ENCODE peak calls at places on chromosomes 4 and X, in five cellular contexts. One of them, this sample, is unnamed.

GRCh38 chr4:2526559-2526958 is 9.9 kb upstream of the FAM193A start:
- DNase-seq in A549: no peak
- DNase-seq in GM12864: no peak
- DNase-seq in ovary: no peak
- DNase-seq in activated B cell treated with CpG ODN at 0.5 μM for 24 hours: no peak
- DNase-seq in this sample: no peak

GRCh38 chr4:105208556-105208955 is 61.9 kb downstream of the TET2 start:
- DNase-seq in A549: no peak
- DNase-seq in GM12864: no peak
- DNase-seq in ovary: no peak
- DNase-seq in activated B cell treated with CpG ODN at 0.5 μM for 24 hours: no peak
- DNase-seq in this sample: no peak

GRCh38 chr4:142393127-142393526 is 453.0 kb downstream of the INPP4B start:
- DNase-seq in A549: no peak
- DNase-seq in GM12864: no peak
- DNase-seq in ovary: no peak
- DNase-seq in activated B cell treated with CpG ODN at 0.5 μM for 24 hours: no peak
- DNase-seq in this sample: no peak

GRCh38 chr4:82811838-82812672 is 13.5 kb upstream of the SCD5 start:
- DNase-seq in A549: no peak
- DNase-seq in GM12864: no peak
- DNase-seq in ovary: no peak
- DNase-seq in activated B cell treated with CpG ODN at 0.5 μM for 24 hours: no peak
- DNase-seq in this sample: no peak

GRCh38 chr4:95643627-95644026 is 94.9 kb upstream of the UNC5C start:
- DNase-seq in A549: no peak
- DNase-seq in GM12864: no peak
- DNase-seq in ovary: no peak
- DNase-seq in activated B cell treated with CpG ODN at 0.5 μM for 24 hours: no peak
- DNase-seq in this sample: no peak

GRCh38 chrX:84187501-84188319 is at the start of gene RPS6KA6:
- DNase-seq in A549: peak
- DNase-seq in GM12864: no peak
- DNase-seq in ovary: peak
- DNase-seq in activated B cell treated with CpG ODN at 0.5 μM for 24 hours: no peak
- DNase-seq in this sample: no peak

GRCh38 chr4:6396696-6397236 is 75.6 kb downstream of the PPP2R2C start:
- DNase-seq in A549: no peak
- DNase-seq in GM12864: no peak
- DNase-seq in ovary: no peak
- DNase-seq in activated B cell treated with CpG ODN at 0.5 μM for 24 hours: no peak
- DNase-seq in this sample: no peak

GRCh38 chr4:96729641-96730040 is 889.7 kb downstream of the PDHA2 start:
- DNase-seq in A549: no peak
- DNase-seq in GM12864: no peak
- DNase-seq in ovary: no peak
- DNase-seq in activated B cell treated with CpG ODN at 0.5 μM for 24 hours: no peak
- DNase-seq in this sample: no peak

GRCh38 chr4:111018231-111018630 is 395.4 kb upstream of the PITX2 start:
- DNase-seq in A549: no peak
- DNase-seq in GM12864: no peak
- DNase-seq in ovary: no peak
- DNase-seq in activated B cell treated with CpG ODN at 0.5 μM for 24 hours: no peak
- DNase-seq in this sample: no peak

GRCh38 chrX:53279296-53280237 is 1.8 kb downstream of the IQSEC2 start:
- DNase-seq in A549: no peak
- DNase-seq in GM12864: no peak
- DNase-seq in ovary: no peak
- DNase-seq in activated B cell treated with CpG ODN at 0.5 μM for 24 hours: no peak
- DNase-seq in this sample: no peak

GRCh38 chr4:100945789-100946188 is 401.5 kb downstream of the PPP3CA start:
- DNase-seq in A549: no peak
- DNase-seq in GM12864: no peak
- DNase-seq in ovary: no peak
- DNase-seq in activated B cell treated with CpG ODN at 0.5 μM for 24 hours: no peak
- DNase-seq in this sample: no peak

GRCh38 chr4:123952530-123953274 is 556.1 kb downstream of the SPRY1 start:
- DNase-seq in A549: no peak
- DNase-seq in GM12864: no peak
- DNase-seq in ovary: no peak
- DNase-seq in activated B cell treated with CpG ODN at 0.5 μM for 24 hours: no peak
- DNase-seq in this sample: no peak

GRCh38 chrX:129779747-129780146 is at the start of gene SASH3:
- DNase-seq in A549: no peak
- DNase-seq in GM12864: peak
- DNase-seq in ovary: no peak
- DNase-seq in activated B cell treated with CpG ODN at 0.5 μM for 24 hours: peak
- DNase-seq in this sample: no peak

GRCh38 chrX:119427024-119427794 is 28.1 kb downstream of the SLC25A43 start:
- DNase-seq in A549: no peak
- DNase-seq in GM12864: peak
- DNase-seq in ovary: no peak
- DNase-seq in activated B cell treated with CpG ODN at 0.5 μM for 24 hours: peak
- DNase-seq in this sample: no peak

GRCh38 chr4:80182237-80182866 is 15.0 kb upstream of the PRDM8 start:
- DNase-seq in A549: no peak
- DNase-seq in GM12864: no peak
- DNase-seq in ovary: peak
- DNase-seq in activated B cell treated with CpG ODN at 0.5 μM for 24 hours: no peak
- DNase-seq in this sample: no peak

GRCh38 chrX:7109838-7110793 is 37.4 kb upstream of the STS start:
- DNase-seq in A549: no peak
- DNase-seq in GM12864: no peak
- DNase-seq in ovary: no peak
- DNase-seq in activated B cell treated with CpG ODN at 0.5 μM for 24 hours: no peak
- DNase-seq in this sample: no peak

GRCh38 chr4:41442818-41443217 is 95.1 kb upstream of the LIMCH1 start:
- DNase-seq in A549: no peak
- DNase-seq in GM12864: no peak
- DNase-seq in ovary: no peak
- DNase-seq in activated B cell treated with CpG ODN at 0.5 μM for 24 hours: no peak
- DNase-seq in this sample: no peak

GRCh38 chrX:134144231-134144630 is 92.8 kb upstream of the CCDC160 start:
- DNase-seq in A549: peak
- DNase-seq in GM12864: no peak
- DNase-seq in ovary: no peak
- DNase-seq in activated B cell treated with CpG ODN at 0.5 μM for 24 hours: no peak
- DNase-seq in this sample: no peak

GRCh38 chr4:5990446-5991160 is 27.6 kb downstream of the C4orf50 start:
- DNase-seq in A549: no peak
- DNase-seq in GM12864: no peak
- DNase-seq in ovary: no peak
- DNase-seq in activated B cell treated with CpG ODN at 0.5 μM for 24 hours: no peak
- DNase-seq in this sample: no peak

GRCh38 chr4:184413227-184414064 is 60.9 kb downstream of the IRF2 start:
- DNase-seq in A549: no peak
- DNase-seq in GM12864: no peak
- DNase-seq in ovary: no peak
- DNase-seq in activated B cell treated with CpG ODN at 0.5 μM for 24 hours: no peak
- DNase-seq in this sample: no peak

GRCh38 chrX:8679572-8679971 is 52.4 kb downstream of the ANOS1 start:
- DNase-seq in A549: no peak
- DNase-seq in GM12864: no peak
- DNase-seq in ovary: no peak
- DNase-seq in activated B cell treated with CpG ODN at 0.5 μM for 24 hours: no peak
- DNase-seq in this sample: no peak

GRCh38 chrX:98956014-98956413 is 1454.1 kb downstream of the PCDH19 start:
- DNase-seq in A549: no peak
- DNase-seq in GM12864: no peak
- DNase-seq in ovary: no peak
- DNase-seq in activated B cell treated with CpG ODN at 0.5 μM for 24 hours: no peak
- DNase-seq in this sample: no peak

GRCh38 chr4:34731045-34731444 is 1513.3 kb downstream of the ARAP2 start:
- DNase-seq in A549: no peak
- DNase-seq in GM12864: no peak
- DNase-seq in ovary: no peak
- DNase-seq in activated B cell treated with CpG ODN at 0.5 μM for 24 hours: no peak
- DNase-seq in this sample: no peak

GRCh38 chrX:112636288-112636687 is 43.5 kb downstream of the LHFPL1 start:
- DNase-seq in A549: no peak
- DNase-seq in GM12864: no peak
- DNase-seq in ovary: no peak
- DNase-seq in activated B cell treated with CpG ODN at 0.5 μM for 24 hours: no peak
- DNase-seq in this sample: no peak

GRCh38 chr4:38136604-38137003 is 176.4 kb downstream of the PTTG2 start:
- DNase-seq in A549: no peak
- DNase-seq in GM12864: no peak
- DNase-seq in ovary: no peak
- DNase-seq in activated B cell treated with CpG ODN at 0.5 μM for 24 hours: no peak
- DNase-seq in this sample: no peak

GRCh38 chr4:139265654-139266053 is 14.4 kb downstream of the MGARP start:
- DNase-seq in A549: no peak
- DNase-seq in GM12864: no peak
- DNase-seq in ovary: no peak
- DNase-seq in activated B cell treated with CpG ODN at 0.5 μM for 24 hours: no peak
- DNase-seq in this sample: no peak

GRCh38 chr4:7124643-7125442 is 57.0 kb upstream of the GRPEL1 start:
- DNase-seq in A549: no peak
- DNase-seq in GM12864: no peak
- DNase-seq in ovary: peak
- DNase-seq in activated B cell treated with CpG ODN at 0.5 μM for 24 hours: no peak
- DNase-seq in this sample: no peak

GRCh38 chr4:84126061-84126787 is 372.9 kb downstream of the NKX6-1 start:
- DNase-seq in A549: no peak
- DNase-seq in GM12864: no peak
- DNase-seq in ovary: no peak
- DNase-seq in activated B cell treated with CpG ODN at 0.5 μM for 24 hours: no peak
- DNase-seq in this sample: no peak

GRCh38 chr4:176791591-176792347 is 953 bp downstream of the VEGFC start:
- DNase-seq in A549: no peak
- DNase-seq in GM12864: no peak
- DNase-seq in ovary: no peak
- DNase-seq in activated B cell treated with CpG ODN at 0.5 μM for 24 hours: no peak
- DNase-seq in this sample: no peak

GRCh38 chrX:107718156-107718621 is 57.4 kb downstream of the TSC22D3 start:
- DNase-seq in A549: peak
- DNase-seq in GM12864: no peak
- DNase-seq in ovary: peak
- DNase-seq in activated B cell treated with CpG ODN at 0.5 μM for 24 hours: no peak
- DNase-seq in this sample: no peak

GRCh38 chr4:7559316-7559715 is 124.6 kb upstream of the PSAPL1 start:
- DNase-seq in A549: no peak
- DNase-seq in GM12864: no peak
- DNase-seq in ovary: no peak
- DNase-seq in activated B cell treated with CpG ODN at 0.5 μM for 24 hours: no peak
- DNase-seq in this sample: no peak

GRCh38 chrX:115324194-115324593 is 34.7 kb downstream of the LUZP4 start:
- DNase-seq in A549: no peak
- DNase-seq in GM12864: no peak
- DNase-seq in ovary: peak
- DNase-seq in activated B cell treated with CpG ODN at 0.5 μM for 24 hours: no peak
- DNase-seq in this sample: no peak

GRCh38 chr4:157014621-157015591 is 43.3 kb upstream of the PDGFC start:
- DNase-seq in A549: no peak
- DNase-seq in GM12864: no peak
- DNase-seq in ovary: no peak
- DNase-seq in activated B cell treated with CpG ODN at 0.5 μM for 24 hours: no peak
- DNase-seq in this sample: no peak
- TF ChIP-seq CTCF in A549: no peak
- TF ChIP-seq CTCF in GM12864: no peak
- TF ChIP-seq CTCF in ovary: no peak
- TF ChIP-seq CTCF in activated B cell treated with CpG ODN at 0.5 μM for 24 hours: no peak
- TF ChIP-seq CTCF in this sample: no peak

GRCh38 chr4:12595986-12596385 is 888.2 kb downstream of the RAB28 start:
- DNase-seq in A549: no peak
- DNase-seq in GM12864: no peak
- DNase-seq in ovary: no peak
- DNase-seq in activated B cell treated with CpG ODN at 0.5 μM for 24 hours: no peak
- DNase-seq in this sample: no peak
- TF ChIP-seq CTCF in A549: no peak
- TF ChIP-seq CTCF in GM12864: peak
- TF ChIP-seq CTCF in ovary: no peak
- TF ChIP-seq CTCF in activated B cell treated with CpG ODN at 0.5 μM for 24 hours: no peak
- TF ChIP-seq CTCF in this sample: no peak

GRCh38 chrX:19987856-19988255 is 3.0 kb downstream of the BCLAF3 start:
- DNase-seq in A549: no peak
- DNase-seq in GM12864: no peak
- DNase-seq in ovary: no peak
- DNase-seq in activated B cell treated with CpG ODN at 0.5 μM for 24 hours: no peak
- DNase-seq in this sample: no peak

GRCh38 chrX:19990519-19991349 is at the start of gene BCLAF3:
- DNase-seq in A549: peak
- DNase-seq in GM12864: peak
- DNase-seq in ovary: peak
- DNase-seq in activated B cell treated with CpG ODN at 0.5 μM for 24 hours: peak
- DNase-seq in this sample: peak

GRCh38 chrX:19986531-19986930 is 4.3 kb downstream of the BCLAF3 start:
- DNase-seq in A549: no peak
- DNase-seq in GM12864: no peak
- DNase-seq in ovary: no peak
- DNase-seq in activated B cell treated with CpG ODN at 0.5 μM for 24 hours: no peak
- DNase-seq in this sample: no peak

GRCh38 chrX:19990225-19990518 is 689 bp downstream of the BCLAF3 start:
- DNase-seq in A549: peak
- DNase-seq in GM12864: no peak
- DNase-seq in ovary: no peak
- DNase-seq in activated B cell treated with CpG ODN at 0.5 μM for 24 hours: no peak
- DNase-seq in this sample: no peak

GRCh38 chrX:19991350-19991718 is 473 bp upstream of the BCLAF3 start:
- DNase-seq in A549: no peak
- DNase-seq in GM12864: no peak
- DNase-seq in ovary: no peak
- DNase-seq in activated B cell treated with CpG ODN at 0.5 μM for 24 hours: no peak
- DNase-seq in this sample: no peak
- TF ChIP-seq CTCF in A549: no peak
- TF ChIP-seq CTCF in GM12864: no peak
- TF ChIP-seq CTCF in ovary: peak
- TF ChIP-seq CTCF in activated B cell treated with CpG ODN at 0.5 μM for 24 hours: no peak
- TF ChIP-seq CTCF in this sample: no peak

DNA sequence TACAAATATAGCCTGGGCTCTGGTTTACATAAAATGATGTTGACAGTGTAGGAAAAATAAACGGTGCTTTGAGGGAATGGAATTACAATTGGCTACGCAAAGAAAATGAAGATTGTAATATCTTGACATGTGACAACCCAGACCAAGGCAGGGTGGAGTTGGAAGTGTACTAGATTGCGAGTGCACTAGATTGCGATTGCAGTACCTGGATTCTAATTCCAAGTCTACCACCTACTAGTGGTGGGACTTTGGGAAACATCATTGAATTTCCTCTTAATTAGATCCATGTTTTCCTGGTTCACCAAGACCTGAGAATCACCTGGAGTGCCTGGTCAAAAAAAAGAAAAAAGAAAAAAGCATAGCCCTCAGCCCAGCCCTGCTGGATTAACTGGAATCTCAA is 18.6 kb downstream of the EGF start:
- DNase-seq in A549: no peak
- DNase-seq in GM12864: no peak
- DNase-seq in ovary: no peak
- DNase-seq in activated B cell treated with CpG ODN at 0.5 μM for 24 hours: no peak
- DNase-seq in this sample: no peak
- TF ChIP-seq CTCF in A549: no peak
- TF ChIP-seq CTCF in GM12864: no peak
- TF ChIP-seq CTCF in ovary: no peak
- TF ChIP-seq CTCF in activated B cell treated with CpG ODN at 0.5 μM for 24 hours: no peak
- TF ChIP-seq CTCF in this sample: no peak